ENCODE peak calls at places on chromosomes 3 and 15, in nine cellular contexts. One of them, this sample, is unnamed.

GRCh38 chr3:106257172-106257571 is 388.4 kb upstream of the CBLB start:
- DNase-seq in fibroblast of the conjunctiva: no peak
- DNase-seq in A549: no peak
- DNase-seq in naive thymus-derived CD8-positive, alpha-beta T cell: no peak
- DNase-seq in H54: no peak
- DNase-seq in NB4: no peak
- DNase-seq in OCI-LY7: peak; percentile 41
- DNase-seq in hippocampal formation: no peak
- DNase-seq in SJSA1: no peak
- DNase-seq in this sample: no peak

GRCh38 chr3:150314248-150315027 is 93.7 kb upstream of the TSC22D2 start:
- DNase-seq in naive thymus-derived CD8-positive, alpha-beta T cell: no peak
- DNase-seq in H54: no peak
- DNase-seq in hippocampal formation: no peak
- DNase-seq in OCI-LY7: no peak
- DNase-seq in A549: no peak
- DNase-seq in SJSA1: no peak
- DNase-seq in fibroblast of the conjunctiva: no peak
- DNase-seq in NB4: no peak
- DNase-seq in this sample: no peak

GRCh38 chr3:17456036-17456435 is 286.4 kb downstream of the TBC1D5 start:
- DNase-seq in A549: no peak
- DNase-seq in SJSA1: no peak
- DNase-seq in OCI-LY7: no peak
- DNase-seq in fibroblast of the conjunctiva: no peak
- DNase-seq in hippocampal formation: no peak
- DNase-seq in NB4: no peak
- DNase-seq in H54: no peak
- DNase-seq in naive thymus-derived CD8-positive, alpha-beta T cell: no peak
- DNase-seq in this sample: no peak

GRCh38 chr15:52780172-52780980 is 9.8 kb downstream of the ONECUT1 start:
- DNase-seq in SJSA1: peak; percentile 52
- DNase-seq in fibroblast of the conjunctiva: peak; percentile 26
- DNase-seq in hippocampal formation: peak; percentile 22
- DNase-seq in A549: peak; percentile 55
- DNase-seq in H54: peak; percentile 43
- DNase-seq in naive thymus-derived CD8-positive, alpha-beta T cell: peak; percentile 61
- DNase-seq in OCI-LY7: peak; percentile 71
- DNase-seq in NB4: peak; percentile 83
- DNase-seq in this sample: peak; percentile 24

GRCh38 chr15:61157933-61158332 is 71.2 kb downstream of the RORA start:
- DNase-seq in SJSA1: no peak
- DNase-seq in H54: no peak
- DNase-seq in fibroblast of the conjunctiva: no peak
- DNase-seq in hippocampal formation: no peak
- DNase-seq in OCI-LY7: no peak
- DNase-seq in A549: no peak
- DNase-seq in naive thymus-derived CD8-positive, alpha-beta T cell: no peak
- DNase-seq in NB4: no peak
- DNase-seq in this sample: no peak

GRCh38 chr15:38129531-38130199 is 123.0 kb upstream of the SPRED1 start:
- DNase-seq in hippocampal formation: peak; percentile 58
- DNase-seq in A549: no peak
- DNase-seq in NB4: peak; percentile 76
- DNase-seq in SJSA1: peak; percentile 40
- DNase-seq in fibroblast of the conjunctiva: peak; percentile 100
- DNase-seq in naive thymus-derived CD8-positive, alpha-beta T cell: no peak
- DNase-seq in OCI-LY7: peak; percentile 66
- DNase-seq in H54: peak; percentile 26
- DNase-seq in this sample: peak; percentile 99

GRCh38 chr3:30691249-30691880 is 85.0 kb downstream of the TGFBR2 start:
- DNase-seq in OCI-LY7: no peak
- DNase-seq in H54: no peak
- DNase-seq in NB4: no peak
- DNase-seq in hippocampal formation: no peak
- DNase-seq in SJSA1: no peak
- DNase-seq in A549: no peak
- DNase-seq in fibroblast of the conjunctiva: no peak
- DNase-seq in naive thymus-derived CD8-positive, alpha-beta T cell: no peak
- DNase-seq in this sample: no peak

GRCh38 chr15:62945063-62945462 is 97.5 kb upstream of the TPM1 start:
- DNase-seq in SJSA1: no peak
- DNase-seq in OCI-LY7: no peak
- DNase-seq in A549: no peak
- DNase-seq in H54: no peak
- DNase-seq in fibroblast of the conjunctiva: no peak
- DNase-seq in NB4: no peak
- DNase-seq in hippocampal formation: no peak
- DNase-seq in naive thymus-derived CD8-positive, alpha-beta T cell: no peak
- DNase-seq in this sample: no peak

GRCh38 chr3:71348001-71348632 is 235.4 kb downstream of the FOXP1 start:
- DNase-seq in OCI-LY7: no peak
- DNase-seq in SJSA1: no peak
- DNase-seq in naive thymus-derived CD8-positive, alpha-beta T cell: peak; percentile 33
- DNase-seq in A549: no peak
- DNase-seq in H54: no peak
- DNase-seq in hippocampal formation: no peak
- DNase-seq in NB4: no peak
- DNase-seq in fibroblast of the conjunctiva: no peak
- DNase-seq in this sample: no peak

GRCh38 chr3:119582178-119582577 is 2.9 kb downstream of the ADPRH start:
- DNase-seq in SJSA1: no peak
- DNase-seq in NB4: no peak
- DNase-seq in A549: no peak
- DNase-seq in hippocampal formation: no peak
- DNase-seq in fibroblast of the conjunctiva: no peak
- DNase-seq in H54: no peak
- DNase-seq in naive thymus-derived CD8-positive, alpha-beta T cell: no peak
- DNase-seq in OCI-LY7: no peak
- DNase-seq in this sample: no peak

GRCh38 chr3:111801697-111802655 is 57.1 kb upstream of the PHLDB2 start:
- DNase-seq in A549: peak; percentile 89
- DNase-seq in SJSA1: peak; percentile 37
- DNase-seq in naive thymus-derived CD8-positive, alpha-beta T cell: no peak
- DNase-seq in fibroblast of the conjunctiva: peak; percentile 45
- DNase-seq in H54: no peak
- DNase-seq in NB4: no peak
- DNase-seq in OCI-LY7: no peak
- DNase-seq in hippocampal formation: no peak
- DNase-seq in this sample: peak; percentile 89

GRCh38 chr15:28904023-28904422 is 18.2 kb downstream of the APBA2 start:
- DNase-seq in fibroblast of the conjunctiva: no peak
- DNase-seq in SJSA1: no peak
- DNase-seq in OCI-LY7: no peak
- DNase-seq in NB4: no peak
- DNase-seq in H54: no peak
- DNase-seq in naive thymus-derived CD8-positive, alpha-beta T cell: no peak
- DNase-seq in hippocampal formation: no peak
- DNase-seq in A549: no peak
- DNase-seq in this sample: no peak